ENCODE peak calls at places on chromosome 12, in six cellular contexts. S is kidney, D is left ventricle myocardium inferior, J is colonic mucosa, B is OCI-LY7, V is cardiac fibroblast. C is an unnamed sample.

GRCh38 chr12:61781021-61781581 is 479.1 kb upstream of the USP15 start:
- DNase-seq in S (no peak), D (no peak), J (no peak), B (no peak), V (no peak), C (no peak)

GRCh38 chr12:1297206-1297605 is 297.2 kb downstream of the FBXL14 start:
- DNase-seq in S (no peak), D (no peak), J (no peak), B (no peak), V (no peak), C (no peak)

GRCh38 chr12:3553681-3554546 is 62.9 kb downstream of the PRMT8 start:
- DNase-seq in S (no peak), D (no peak), J (no peak), B (peak), V (no peak), C (no peak)

GRCh38 chr12:63023926-63024325 is 89.0 kb upstream of the PPM1H start:
- DNase-seq in S (no peak), D (no peak), J (no peak), B (no peak), V (no peak), C (no peak)

GRCh38 chr12:541676-542289 is 82.0 kb downstream of the B4GALNT3 start:
- DNase-seq in S (peak), D (no peak), J (no peak), B (no peak), V (no peak), C (no peak)

GRCh38 chr12:115799610-115800009 is 477.9 kb downstream of the MED13L start:
- DNase-seq in S (no peak), D (no peak), J (no peak), B (no peak), V (no peak), C (no peak)

GRCh38 chr12:119988440-119988787 is 622 bp upstream of the BICDL1 start:
- DNase-seq in S (no peak), D (no peak), J (no peak), B (no peak), V (peak), C (peak)

GRCh38 chr12:65755596-65755978 is 68.7 kb upstream of the HMGA2 start:
- DNase-seq in S (no peak), D (no peak), J (no peak), B (no peak), V (no peak), C (no peak)

GRCh38 chr12:132238487-132239248 is 90.7 kb downstream of the GALNT9 start:
- DNase-seq in S (peak), D (no peak), J (no peak), B (no peak), V (no peak), C (no peak)

GRCh38 chr12:52249041-52249461 is 16.0 kb downstream of the KRT7 start:
- DNase-seq in S (peak), D (peak), J (no peak), B (no peak), V (peak), C (no peak)

GRCh38 chr12:125198647-125199046 is 133.4 kb downstream of the AACS start:
- DNase-seq in S (peak), D (no peak), J (no peak), B (no peak), V (no peak), C (no peak)
- TF ChIP-seq CTCF in S (no peak), D (no peak), J (no peak), B (peak), V (no peak), C (no peak)

DNA sequence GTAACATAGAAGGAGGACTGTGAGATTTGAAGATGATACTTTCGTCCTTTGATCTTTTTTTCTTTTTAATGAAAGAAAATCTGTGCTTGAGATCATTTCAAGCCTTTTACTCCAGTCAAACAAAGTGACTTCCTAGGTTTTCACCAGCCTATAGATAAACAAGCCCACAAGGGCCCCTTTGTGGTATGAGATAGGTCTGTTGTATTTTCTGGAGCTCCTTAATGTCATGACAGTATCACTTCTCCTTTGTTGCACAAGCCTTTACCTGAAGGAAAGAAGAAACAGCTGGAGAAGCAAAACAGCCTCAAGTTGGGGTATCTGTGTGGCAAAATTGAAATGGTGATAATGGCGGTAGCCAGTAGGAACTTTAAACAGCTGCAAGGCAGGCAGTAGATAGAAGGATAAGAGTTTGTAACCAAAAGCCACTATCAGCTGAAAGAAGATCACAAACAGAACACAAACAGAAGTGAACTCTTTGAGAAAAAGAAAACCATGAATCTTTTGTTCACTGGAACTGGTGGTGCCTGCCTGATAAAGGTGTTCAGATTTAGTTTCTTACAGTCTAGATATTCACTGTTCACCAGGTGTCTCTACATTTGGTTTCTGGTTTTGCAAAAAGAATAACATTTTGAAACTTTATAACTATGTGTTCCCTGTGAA is 96.8 kb downstream of the LGR5 start:
- DNase-seq in S (no peak), D (no peak), J (no peak), B (peak), V (no peak), C (no peak)
- TF ChIP-seq CTCF in S (no peak), D (no peak), J (no peak), B (no peak), V (no peak), C (no peak)

GRCh38 chr12:53299101-53299453 is 418 bp upstream of the MYG1 start:
- DNase-seq in S (no peak), D (no peak), J (no peak), B (peak), V (peak), C (peak)

GRCh38 chr12:53298154-53298553 is 1.3 kb upstream of the MYG1 start:
- DNase-seq in S (no peak), D (no peak), J (no peak), B (no peak), V (peak), C (peak)

GRCh38 chr12:53295891-53296219 is 513 bp downstream of the PFDN5 start:
- DNase-seq in S (no peak), D (no peak), J (no peak), B (no peak), V (no peak), C (no peak)

GRCh38 chr12:53292441-53292840 is 2.9 kb upstream of the PFDN5 start:
- DNase-seq in S (no peak), D (no peak), J (no peak), B (no peak), V (no peak), C (no peak)

DNA sequence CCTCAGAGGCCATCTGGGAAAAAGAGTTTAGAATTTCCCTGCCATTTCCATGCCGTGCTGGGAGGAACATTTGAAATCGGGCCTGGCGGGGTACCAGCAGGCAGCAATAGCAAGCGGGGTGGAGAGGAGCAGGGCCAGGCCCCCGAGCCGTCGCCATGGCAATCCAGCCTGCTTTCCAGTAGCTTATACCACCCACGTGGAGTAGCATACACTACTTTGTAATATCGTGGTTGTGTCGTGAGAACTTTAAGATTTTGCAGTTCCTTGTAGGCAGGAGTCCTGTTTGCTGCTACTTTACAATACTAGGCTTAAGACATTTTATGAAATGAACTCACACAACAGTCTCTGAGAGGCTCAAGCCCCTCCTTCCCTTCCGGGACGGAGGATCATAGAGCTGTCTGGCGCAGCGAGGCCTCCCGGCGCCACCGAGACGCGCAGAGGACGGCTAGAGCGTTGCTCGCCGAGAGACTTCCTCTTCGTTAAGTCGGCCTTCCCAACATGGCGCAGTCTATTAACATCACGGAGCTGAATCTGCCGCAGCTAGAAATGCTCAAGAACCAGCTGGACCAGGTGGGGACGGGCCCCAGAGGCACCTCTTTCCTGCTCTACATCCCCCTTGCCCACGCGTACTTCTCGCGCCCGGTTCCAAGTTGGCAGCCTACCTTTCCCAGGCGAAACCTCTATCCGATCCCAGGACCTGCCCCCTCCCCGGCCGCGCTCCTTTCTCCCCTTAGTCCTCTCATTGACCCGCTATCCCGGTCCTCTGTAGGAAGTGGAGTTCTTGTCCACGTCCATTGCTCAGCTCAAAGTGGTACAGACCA is at the start of gene PFDN5:
- DNase-seq in S (peak), D (peak), J (peak), B (peak), V (peak), C (peak)
- TF ChIP-seq CTCF in S (no peak), D (peak), J (no peak), B (no peak), V (peak), C (peak)

GRCh38 chr12:82687020-82687951 is 580 bp downstream of the TMTC2 start:
- DNase-seq in S (peak), D (peak), J (peak), B (peak), V (peak), C (peak)

GRCh38 chr12:82688619-82689018 is 1.9 kb downstream of the TMTC2 start:
- DNase-seq in S (no peak), D (no peak), J (no peak), B (no peak), V (no peak), C (no peak)

GRCh38 chr12:82686223-82687019 is at the start of gene TMTC2:
- DNase-seq in S (peak), D (peak), J (peak), B (peak), V (peak), C (peak)

GRCh38 chr12:82685721-82686222 is 934 bp upstream of the TMTC2 start:
- DNase-seq in S (peak), D (peak), J (peak), B (peak), V (peak), C (peak)

DNA sequence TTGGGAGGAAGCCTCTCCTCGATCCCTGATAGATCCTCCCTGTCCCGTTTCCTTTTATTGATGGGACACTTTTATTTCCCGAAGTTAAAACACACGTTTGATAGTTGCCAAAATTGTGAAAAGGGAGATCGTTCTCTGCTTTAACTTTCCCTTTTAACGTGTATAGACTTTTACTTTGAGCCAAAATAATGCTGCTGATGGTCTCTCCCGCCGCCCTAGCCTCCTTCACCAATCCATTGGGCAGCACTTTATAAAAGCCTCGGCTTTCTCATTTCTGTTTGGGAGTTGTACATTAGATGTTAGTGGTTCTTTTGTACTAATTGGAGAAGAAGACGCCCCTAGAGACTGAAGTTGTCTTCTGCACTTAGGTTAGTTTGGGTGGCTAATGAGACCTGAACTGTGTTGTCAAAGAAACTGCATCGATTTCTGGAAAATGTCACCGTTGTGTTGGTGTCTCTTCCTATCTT is 1.4 kb downstream of the TMTC2 start:
- DNase-seq in S (no peak), D (no peak), J (no peak), B (peak), V (peak), C (peak)
- TF ChIP-seq CTCF in S (no peak), D (no peak), J (no peak), B (peak), V (no peak), C (peak)

GRCh38 chr12:86917121-86917520 is 660.9 kb upstream of the MGAT4C start:
- DNase-seq in S (no peak), D (no peak), J (no peak), B (no peak), V (no peak), C (no peak)

DNA sequence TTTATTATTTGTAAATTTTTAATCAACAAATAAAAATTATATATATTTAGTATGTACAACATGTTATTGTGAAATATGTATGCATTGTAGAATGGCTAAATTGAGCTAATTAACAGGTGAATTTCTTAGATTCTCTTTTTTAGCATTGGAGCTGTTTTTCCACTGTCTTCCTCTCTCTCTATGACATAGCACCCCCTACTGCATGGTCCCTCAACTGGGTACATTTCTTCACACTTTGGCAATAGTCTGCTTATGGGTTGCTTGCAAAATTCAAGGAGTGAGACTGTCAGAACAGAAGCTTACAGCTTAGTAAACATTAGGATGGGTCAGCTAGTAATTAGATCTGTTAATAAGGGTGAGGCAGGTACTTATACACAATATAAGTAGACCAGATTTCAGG is 658.5 kb upstream of the MGAT4C start:
- DNase-seq in S (no peak), D (no peak), J (no peak), B (no peak), V (peak), C (peak)
- TF ChIP-seq CTCF in S (peak), D (peak), J (no peak), B (peak), V (peak), C (peak)

DNA sequence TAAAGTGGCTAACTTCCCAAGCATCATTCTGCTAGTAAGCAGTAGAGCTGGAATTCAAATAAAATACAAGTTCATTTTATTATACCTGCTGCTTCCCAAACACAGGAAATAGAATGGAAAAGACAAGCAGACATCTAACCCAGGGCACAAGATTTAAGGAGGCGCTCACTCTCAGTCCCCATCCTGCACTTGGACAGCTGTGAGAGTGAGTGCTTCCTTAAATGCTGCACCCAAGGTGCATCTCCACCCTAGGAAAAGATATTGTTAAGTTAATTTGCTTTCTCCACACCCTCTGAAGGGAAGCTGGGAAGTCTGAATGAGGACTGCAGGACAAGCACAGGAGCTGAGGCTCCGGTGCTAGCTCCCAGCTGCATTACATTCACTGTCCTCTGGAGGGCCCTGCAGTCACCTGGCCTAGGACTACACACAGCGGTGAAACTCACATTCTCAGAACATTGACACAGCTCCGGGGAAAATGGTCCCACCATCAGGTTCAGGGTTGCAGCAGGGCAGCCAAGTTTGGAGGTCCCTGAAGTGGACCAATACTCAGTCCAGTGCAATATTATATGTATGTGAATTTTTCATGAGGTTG is 14.2 kb downstream of the HEBP1 start:
- DNase-seq in S (no peak), D (no peak), J (peak), B (no peak), V (peak), C (peak)
- TF ChIP-seq CTCF in S (peak), D (peak), J (peak), B (peak), V (peak), C (peak)

C was measured in brain microvascular endothelial cell.